ENCODE peak calls at places on chromosomes 2 and 18, in nine cellular contexts. L, V, D, U, G, X, B, Q and I are unnamed samples.
A peak's percentile ranks its signal among the peaks of the same experiment; 100 is the strongest.

GRCh38 chr18:39274535-39274934 is 1708.9 kb upstream of the CELF4 start:
- DNase-seq in L (no peak), V (no peak), D (no peak), U (no peak), G (peak; percentile 50), X (peak; percentile 46), B (no peak), Q (no peak), I (no peak)

GRCh38 chr2:8653485-8653884 is 28.4 kb upstream of the ID2 start:
- DNase-seq in L (no peak), V (no peak), D (no peak), U (no peak), G (no peak), X (no peak), B (peak; percentile 60), Q (no peak), I (no peak)

GRCh38 chr2:19933351-19933981 is 31.7 kb upstream of the TTC32 start:
- DNase-seq in L (no peak), V (no peak), D (peak; percentile 49), U (peak; percentile 82), G (peak; percentile 81), X (peak; percentile 80), B (no peak), Q (no peak), I (no peak)

GRCh38 chr18:74334242-74334893 is 18.7 kb downstream of the C18orf63 start:
- DNase-seq in L (no peak), V (no peak), D (no peak), U (no peak), G (no peak), X (no peak), B (no peak), Q (no peak), I (no peak)

GRCh38 chr2:237540823-237541222 is 25.6 kb upstream of the PRLH start:
- DNase-seq in L (no peak), V (peak; percentile 72), D (peak; percentile 5), U (peak; percentile 75), G (peak; percentile 37), X (peak; percentile 40), B (no peak), Q (no peak), I (no peak)

GRCh38 chr2:162092656-162093556 is 18.9 kb upstream of the DPP4 start:
- DNase-seq in L (no peak), V (peak; percentile 22), D (peak; percentile 55), U (peak; percentile 99), G (peak; percentile 97), X (peak; percentile 97), B (no peak), Q (peak; percentile 78), I (peak; percentile 53)

GRCh38 chr2:225091336-225091735 is 49.1 kb upstream of the DOCK10 start:
- DNase-seq in L (no peak), V (no peak), D (no peak), U (peak; percentile 92), G (peak; percentile 97), X (peak; percentile 27), B (no peak), Q (no peak), I (no peak)

GRCh38 chr18:31424383-31424988 is 23.1 kb upstream of the DSG3 start:
- DNase-seq in L (no peak), V (no peak), D (peak; percentile 41), U (no peak), G (peak; percentile 37), X (peak; percentile 59), B (no peak), Q (no peak), I (no peak)

GRCh38 chr2:25587361-25587760 is 86.0 kb downstream of the DTNB start:
- DNase-seq in L (no peak), V (no peak), D (no peak), U (peak; percentile 34), G (peak; percentile 61), X (peak; percentile 40), B (no peak), Q (no peak), I (no peak)

GRCh38 chr2:97658691-97659157 is 5.1 kb downstream of the ACTR1B start:
- DNase-seq in L (no peak), V (no peak), D (no peak), U (no peak), G (no peak), X (no peak), B (no peak), Q (no peak), I (no peak)

GRCh38 chr2:8475349-8476045 is 206.4 kb upstream of the ID2 start:
- DNase-seq in L (peak; percentile 69), V (no peak), D (no peak), U (no peak), G (no peak), X (no peak), B (no peak), Q (no peak), I (no peak)

GRCh38 chr2:137888845-137889244 is 75.4 kb upstream of the HNMT start:
- DNase-seq in L (no peak), V (peak; percentile 19), D (no peak), U (no peak), G (peak; percentile 6), X (peak; percentile 43), B (peak; percentile 40), Q (no peak), I (no peak)

GRCh38 chr2:7060602-7061435 is 143.6 kb downstream of the RNF144A start:
- DNase-seq in L (no peak), V (no peak), D (no peak), U (no peak), G (no peak), X (no peak), B (no peak), Q (peak; percentile 37), I (no peak)

GRCh38 chr2:173654896-173655265 is 300.2 kb downstream of the CDCA7 start:
- DNase-seq in L (no peak), V (no peak), D (no peak), U (no peak), G (no peak), X (no peak), B (no peak), Q (no peak), I (no peak)

GRCh38 chr2:25446122-25446521 is 104.4 kb upstream of the DNMT3A start:
- DNase-seq in L (no peak), V (no peak), D (no peak), U (no peak), G (no peak), X (no peak), B (no peak), Q (no peak), I (no peak)

DNA sequence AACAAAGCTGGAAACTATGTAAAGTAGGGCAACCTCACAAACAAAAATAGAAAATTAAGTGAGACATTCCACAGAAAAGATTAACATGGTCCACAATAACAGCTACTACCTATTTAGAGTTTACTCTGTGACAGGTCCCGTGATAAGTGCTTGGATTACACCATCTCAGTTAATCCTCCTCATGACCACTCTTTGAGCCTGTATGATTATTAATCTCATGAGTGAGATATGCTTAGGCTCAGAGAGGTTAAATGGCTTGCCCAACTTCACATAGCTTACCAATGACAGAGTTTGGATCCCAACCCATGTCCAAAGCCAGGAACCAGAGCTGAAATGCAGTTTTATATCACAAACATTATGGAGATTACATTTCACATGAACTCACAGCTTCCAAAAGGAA is 37.3 kb upstream of the KLF7 start:
- DNase-seq in L (no peak), V (no peak), D (no peak), U (no peak), G (no peak), X (no peak), B (no peak), Q (no peak), I (no peak)
- TF ChIP-seq CTCF in L (no peak), V (no peak), D (no peak), U (no peak), G (no peak), X (no peak), B (no peak), Q (no peak), I (no peak)

DNA sequence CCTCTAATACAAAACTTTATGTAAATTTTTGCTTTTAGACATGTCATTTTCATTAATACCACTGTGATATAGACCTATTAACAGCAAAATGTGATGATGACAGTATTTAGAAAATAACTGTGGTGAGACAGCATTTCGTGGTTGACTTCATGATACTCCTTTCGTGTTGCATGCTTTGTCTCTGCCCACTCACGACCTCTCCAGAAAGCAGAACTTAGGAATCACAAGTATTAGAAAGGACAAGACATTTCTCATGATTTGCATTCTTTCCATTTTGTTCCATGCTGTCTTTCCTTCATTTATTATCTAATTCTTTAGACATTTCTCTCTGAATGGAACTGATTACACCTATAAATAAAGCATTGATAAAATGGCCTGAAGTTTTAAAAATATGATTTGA is 85.2 kb upstream of the POU3F3 start:
- DNase-seq in L (no peak), V (no peak), D (peak; percentile 49), U (peak; percentile 68), G (peak; percentile 93), X (no peak), B (no peak), Q (no peak), I (no peak)
- H3K4me3 ChIP-seq in L (no peak overlapping the region), V (no peak overlapping the region), D (no peak overlapping the region), U (no peak overlapping the region), G (peak overlapping the region; percentile 15), X (no peak overlapping the region), B (no peak overlapping the region), Q (no peak overlapping the region), I (no peak overlapping the region)

GRCh38 chr2:144548532-144549191 is 28.7 kb upstream of the ZEB2 start:
- DNase-seq in L (no peak), V (no peak), D (no peak), U (no peak), G (no peak), X (no peak), B (no peak), Q (no peak), I (no peak)

GRCh38 chr2:144548088-144548487 is 28.2 kb upstream of the ZEB2 start:
- DNase-seq in L (no peak), V (no peak), D (no peak), U (no peak), G (no peak), X (no peak), B (no peak), Q (no peak), I (no peak)

GRCh38 chr2:144547512-144547911 is 27.6 kb upstream of the ZEB2 start:
- DNase-seq in L (no peak), V (no peak), D (no peak), U (no peak), G (no peak), X (no peak), B (no peak), Q (no peak), I (no peak)

GRCh38 chr2:144550916-144551315 is 31.0 kb upstream of the ZEB2 start:
- DNase-seq in L (no peak), V (no peak), D (no peak), U (peak; percentile 13), G (peak; percentile 32), X (no peak), B (no peak), Q (no peak), I (no peak)

GRCh38 chr2:144550084-144550483 is 30.2 kb upstream of the ZEB2 start:
- DNase-seq in L (no peak), V (no peak), D (no peak), U (no peak), G (no peak), X (no peak), B (no peak), Q (no peak), I (no peak)
- TF ChIP-seq CTCF in L (no peak), V (no peak), D (no peak), U (no peak), G (no peak), X (no peak), B (no peak), Q (no peak), I (no peak)

DNA sequence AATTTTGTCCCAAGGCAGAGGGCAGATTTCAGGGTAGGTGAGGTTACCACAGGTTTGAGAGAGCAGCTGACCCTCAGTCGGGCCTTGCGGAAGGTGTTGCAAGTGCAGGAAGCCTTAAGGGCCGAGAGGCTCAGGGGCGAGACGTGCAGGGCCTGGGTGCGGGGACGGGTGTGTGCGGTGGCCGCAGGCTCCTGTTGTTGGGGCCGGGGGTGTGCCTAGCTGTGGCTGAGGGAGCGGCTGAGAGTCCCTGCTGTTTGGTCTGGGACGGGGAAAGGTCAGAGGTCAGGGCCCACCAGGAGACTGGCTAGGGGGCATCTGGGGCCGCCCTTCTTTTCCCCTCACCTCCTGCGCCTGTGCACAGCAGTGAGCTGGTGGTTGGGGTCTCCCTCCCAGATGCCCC is 52.5 kb downstream of the NTSR2 start:
- DNase-seq in L (no peak), V (no peak), D (no peak), U (no peak), G (no peak), X (no peak), B (no peak), Q (no peak), I (no peak)
- H3K4me3 ChIP-seq in L (no peak overlapping the region), V (no peak overlapping the region), D (no peak overlapping the region), U (no peak overlapping the region), G (no peak overlapping the region), X (no peak overlapping the region), B (no peak overlapping the region), Q (no peak overlapping the region), I (no peak overlapping the region)